ENCODE peak calls at places on chromosomes 6 and 20, in ten cellular contexts. One of them, this sample, is unnamed.

GRCh38 chr6:81589465-81590313 is 162.8 kb downstream of the TENT5A start:
- DNase-seq in ascending aorta: no peak
- DNase-seq in foreskin fibroblast: peak
- DNase-seq in heart right ventricle: no peak
- DNase-seq in astrocyte of the spinal cord: no peak
- DNase-seq in psoas muscle: no peak
- DNase-seq in HFF-Myc: no peak
- DNase-seq in fibroblast of mammary gland: peak
- DNase-seq in prostate gland: no peak
- DNase-seq in K562: no peak
- DNase-seq in this sample: no peak

GRCh38 chr20:34541264-34541901 is 17.1 kb upstream of the MAP1LC3A start:
- DNase-seq in ascending aorta: no peak
- DNase-seq in foreskin fibroblast: no peak
- DNase-seq in heart right ventricle: no peak
- DNase-seq in astrocyte of the spinal cord: no peak
- DNase-seq in psoas muscle: no peak
- DNase-seq in HFF-Myc: no peak
- DNase-seq in fibroblast of mammary gland: no peak
- DNase-seq in prostate gland: no peak
- DNase-seq in K562: no peak
- DNase-seq in this sample: no peak

GRCh38 chr6:44228836-44229235 is 5.4 kb downstream of the SLC29A1 start:
- DNase-seq in ascending aorta: no peak
- DNase-seq in foreskin fibroblast: peak
- DNase-seq in heart right ventricle: no peak
- DNase-seq in astrocyte of the spinal cord: no peak
- DNase-seq in psoas muscle: no peak
- DNase-seq in HFF-Myc: no peak
- DNase-seq in fibroblast of mammary gland: peak
- DNase-seq in prostate gland: no peak
- DNase-seq in K562: no peak
- DNase-seq in this sample: no peak

GRCh38 chr20:11044561-11044960 is 370.8 kb upstream of the JAG1 start:
- DNase-seq in ascending aorta: no peak
- DNase-seq in foreskin fibroblast: no peak
- DNase-seq in heart right ventricle: no peak
- DNase-seq in astrocyte of the spinal cord: no peak
- DNase-seq in psoas muscle: no peak
- DNase-seq in HFF-Myc: no peak
- DNase-seq in fibroblast of mammary gland: no peak
- DNase-seq in prostate gland: no peak
- DNase-seq in K562: no peak
- DNase-seq in this sample: no peak

GRCh38 chr6:11064836-11065235 is 20.7 kb upstream of the ELOVL2 start:
- DNase-seq in ascending aorta: no peak
- DNase-seq in foreskin fibroblast: no peak
- DNase-seq in heart right ventricle: no peak
- DNase-seq in astrocyte of the spinal cord: no peak
- DNase-seq in psoas muscle: no peak
- DNase-seq in HFF-Myc: no peak
- DNase-seq in fibroblast of mammary gland: peak
- DNase-seq in prostate gland: no peak
- DNase-seq in K562: no peak
- DNase-seq in this sample: no peak

GRCh38 chr20:1810926-1811620 is 84.1 kb upstream of the SIRPA start:
- DNase-seq in ascending aorta: no peak
- DNase-seq in foreskin fibroblast: peak
- DNase-seq in heart right ventricle: no peak
- DNase-seq in astrocyte of the spinal cord: peak
- DNase-seq in psoas muscle: no peak
- DNase-seq in HFF-Myc: peak
- DNase-seq in fibroblast of mammary gland: peak
- DNase-seq in prostate gland: peak
- DNase-seq in K562: no peak
- DNase-seq in this sample: peak

GRCh38 chr20:62321521-62321948 is 18.7 kb downstream of the ADRM1 start:
- DNase-seq in ascending aorta: no peak
- DNase-seq in foreskin fibroblast: no peak
- DNase-seq in heart right ventricle: no peak
- DNase-seq in astrocyte of the spinal cord: no peak
- DNase-seq in psoas muscle: peak
- DNase-seq in HFF-Myc: no peak
- DNase-seq in fibroblast of mammary gland: peak
- DNase-seq in prostate gland: no peak
- DNase-seq in K562: peak
- DNase-seq in this sample: no peak

GRCh38 chr6:53526000-53526399 is 18.9 kb downstream of the GCLC start:
- DNase-seq in ascending aorta: no peak
- DNase-seq in foreskin fibroblast: no peak
- DNase-seq in heart right ventricle: no peak
- DNase-seq in astrocyte of the spinal cord: peak
- DNase-seq in psoas muscle: no peak
- DNase-seq in HFF-Myc: no peak
- DNase-seq in fibroblast of mammary gland: no peak
- DNase-seq in prostate gland: no peak
- DNase-seq in K562: no peak
- DNase-seq in this sample: no peak

GRCh38 chr20:48456361-48457184 is 371.2 kb downstream of the PREX1 start:
- DNase-seq in ascending aorta: no peak
- DNase-seq in foreskin fibroblast: no peak
- DNase-seq in heart right ventricle: no peak
- DNase-seq in astrocyte of the spinal cord: no peak
- DNase-seq in psoas muscle: no peak
- DNase-seq in HFF-Myc: no peak
- DNase-seq in fibroblast of mammary gland: no peak
- DNase-seq in prostate gland: no peak
- DNase-seq in K562: no peak
- DNase-seq in this sample: no peak

GRCh38 chr6:4291453-4292403 is 156.4 kb upstream of the ECI2 start:
- DNase-seq in ascending aorta: no peak
- DNase-seq in foreskin fibroblast: peak
- DNase-seq in heart right ventricle: no peak
- DNase-seq in astrocyte of the spinal cord: peak
- DNase-seq in psoas muscle: no peak
- DNase-seq in HFF-Myc: no peak
- DNase-seq in fibroblast of mammary gland: peak
- DNase-seq in prostate gland: no peak
- DNase-seq in K562: peak
- DNase-seq in this sample: peak

GRCh38 chr6:37441651-37442050 is 8.6 kb downstream of the CMTR1 start:
- DNase-seq in ascending aorta: no peak
- DNase-seq in foreskin fibroblast: no peak
- DNase-seq in heart right ventricle: no peak
- DNase-seq in astrocyte of the spinal cord: no peak
- DNase-seq in psoas muscle: no peak
- DNase-seq in HFF-Myc: no peak
- DNase-seq in fibroblast of mammary gland: no peak
- DNase-seq in prostate gland: no peak
- DNase-seq in K562: no peak
- DNase-seq in this sample: no peak

GRCh38 chr6:108186226-108186625 is 20.4 kb downstream of the NR2E1 start:
- DNase-seq in ascending aorta: no peak
- DNase-seq in foreskin fibroblast: no peak
- DNase-seq in heart right ventricle: no peak
- DNase-seq in astrocyte of the spinal cord: no peak
- DNase-seq in psoas muscle: no peak
- DNase-seq in HFF-Myc: no peak
- DNase-seq in fibroblast of mammary gland: no peak
- DNase-seq in prostate gland: no peak
- DNase-seq in K562: no peak
- DNase-seq in this sample: no peak

GRCh38 chr20:62782893-62783278 is 13.4 kb upstream of the MRGBP start:
- DNase-seq in ascending aorta: no peak
- DNase-seq in foreskin fibroblast: no peak
- DNase-seq in heart right ventricle: peak
- DNase-seq in astrocyte of the spinal cord: no peak
- DNase-seq in psoas muscle: no peak
- DNase-seq in HFF-Myc: no peak
- DNase-seq in fibroblast of mammary gland: no peak
- DNase-seq in prostate gland: no peak
- DNase-seq in K562: no peak
- DNase-seq in this sample: peak

GRCh38 chr6:149014631-149015171 is 267.9 kb downstream of the UST start:
- DNase-seq in ascending aorta: no peak
- DNase-seq in foreskin fibroblast: peak
- DNase-seq in heart right ventricle: no peak
- DNase-seq in astrocyte of the spinal cord: no peak
- DNase-seq in psoas muscle: no peak
- DNase-seq in HFF-Myc: no peak
- DNase-seq in fibroblast of mammary gland: peak
- DNase-seq in prostate gland: no peak
- DNase-seq in K562: no peak
- DNase-seq in this sample: peak

GRCh38 chr20:59392741-59393140 is 92.3 kb downstream of the EDN3 start:
- DNase-seq in ascending aorta: no peak
- DNase-seq in foreskin fibroblast: no peak
- DNase-seq in heart right ventricle: no peak
- DNase-seq in astrocyte of the spinal cord: no peak
- DNase-seq in psoas muscle: no peak
- DNase-seq in HFF-Myc: no peak
- DNase-seq in fibroblast of mammary gland: no peak
- DNase-seq in prostate gland: no peak
- DNase-seq in K562: no peak
- DNase-seq in this sample: no peak

DNA sequence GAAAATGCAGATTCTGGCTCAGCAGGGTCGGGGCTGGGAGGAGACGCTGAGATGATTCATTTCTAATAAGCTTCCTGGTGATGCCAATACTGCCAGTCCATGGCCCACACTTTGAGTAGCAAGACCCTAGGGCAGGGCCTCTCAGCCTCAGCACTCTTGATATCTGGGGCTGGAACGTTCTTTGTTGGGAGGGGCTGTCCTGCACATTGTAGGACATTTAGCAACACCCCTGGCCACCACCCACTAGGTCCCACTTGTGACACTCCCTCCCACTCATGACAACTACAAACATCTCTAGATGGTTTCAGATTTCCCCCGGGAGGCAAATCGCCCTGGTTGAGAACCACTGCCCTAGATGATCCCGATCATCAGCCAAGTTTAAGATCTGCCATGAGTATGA is 191.0 kb downstream of the ZDHHC14 start:
- DNase-seq in ascending aorta: no peak
- DNase-seq in foreskin fibroblast: no peak
- DNase-seq in heart right ventricle: no peak
- DNase-seq in astrocyte of the spinal cord: no peak
- DNase-seq in psoas muscle: no peak
- DNase-seq in HFF-Myc: no peak
- DNase-seq in fibroblast of mammary gland: no peak
- DNase-seq in prostate gland: no peak
- DNase-seq in K562: no peak
- DNase-seq in this sample: no peak
- H3K4me3 ChIP-seq in ascending aorta: no peak
- H3K4me3 ChIP-seq in foreskin fibroblast: no peak
- H3K4me3 ChIP-seq in heart right ventricle: no peak
- H3K4me3 ChIP-seq in astrocyte of the spinal cord: no peak
- H3K4me3 ChIP-seq in psoas muscle: no peak
- H3K4me3 ChIP-seq in HFF-Myc: no peak
- H3K4me3 ChIP-seq in fibroblast of mammary gland: no peak
- H3K4me3 ChIP-seq in prostate gland: no peak
- H3K4me3 ChIP-seq in K562: no peak
- H3K4me3 ChIP-seq in this sample: no peak

GRCh38 chr20:55415567-55416142 is 589.7 kb downstream of the CBLN4 start:
- DNase-seq in ascending aorta: no peak
- DNase-seq in foreskin fibroblast: peak
- DNase-seq in heart right ventricle: no peak
- DNase-seq in astrocyte of the spinal cord: no peak
- DNase-seq in psoas muscle: no peak
- DNase-seq in HFF-Myc: no peak
- DNase-seq in fibroblast of mammary gland: peak
- DNase-seq in prostate gland: no peak
- DNase-seq in K562: no peak
- DNase-seq in this sample: peak
- TF ChIP-seq CTCF in ascending aorta: no peak
- TF ChIP-seq CTCF in foreskin fibroblast: no peak
- TF ChIP-seq CTCF in heart right ventricle: peak
- TF ChIP-seq CTCF in astrocyte of the spinal cord: no peak
- TF ChIP-seq CTCF in psoas muscle: no peak
- TF ChIP-seq CTCF in HFF-Myc: no peak
- TF ChIP-seq CTCF in fibroblast of mammary gland: peak
- TF ChIP-seq CTCF in prostate gland: peak
- TF ChIP-seq CTCF in K562: no peak
- TF ChIP-seq CTCF in this sample: peak

DNA sequence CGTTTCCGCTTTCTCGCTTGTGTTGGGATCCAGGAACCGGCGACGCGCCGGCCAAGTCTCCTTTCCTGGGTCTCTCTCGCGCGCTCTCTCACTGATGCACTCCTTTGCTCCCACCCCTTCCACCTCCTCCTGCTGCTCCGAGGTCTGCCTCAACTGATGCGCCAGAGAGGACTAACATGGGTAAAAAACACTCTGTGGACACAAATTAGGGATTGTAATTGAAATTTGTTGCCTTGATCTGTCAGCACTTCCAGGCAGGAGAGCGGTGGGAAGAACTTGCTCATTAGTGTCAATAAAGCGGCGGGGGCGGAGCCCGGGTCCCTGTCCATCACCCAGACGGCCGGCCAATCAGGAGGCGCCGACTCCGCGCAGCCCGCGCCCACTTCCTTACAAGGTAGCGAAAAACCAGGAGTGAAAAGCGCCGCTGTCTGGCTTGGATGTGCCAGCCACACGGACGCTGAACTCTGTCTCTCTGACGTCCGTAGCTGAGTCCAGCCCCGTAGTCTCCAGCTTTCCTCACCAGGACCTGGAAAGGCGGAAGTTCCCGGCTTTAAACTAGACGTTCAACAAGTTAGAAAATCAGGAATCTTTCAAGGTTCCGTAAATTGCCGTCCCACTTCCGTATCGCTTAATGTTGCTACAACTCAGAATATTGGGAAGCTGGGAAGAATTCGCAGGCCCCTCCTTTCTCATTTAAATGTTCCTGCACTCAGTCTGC is at the start of gene TBX18:
- DNase-seq in ascending aorta: peak
- DNase-seq in foreskin fibroblast: peak
- DNase-seq in heart right ventricle: peak
- DNase-seq in astrocyte of the spinal cord: peak
- DNase-seq in psoas muscle: peak
- DNase-seq in HFF-Myc: peak
- DNase-seq in fibroblast of mammary gland: peak
- DNase-seq in prostate gland: no peak
- DNase-seq in K562: peak
- DNase-seq in this sample: peak
- H3K4me3 ChIP-seq in ascending aorta: peak
- H3K4me3 ChIP-seq in foreskin fibroblast: peak
- H3K4me3 ChIP-seq in heart right ventricle: peak
- H3K4me3 ChIP-seq in astrocyte of the spinal cord: peak
- H3K4me3 ChIP-seq in psoas muscle: peak
- H3K4me3 ChIP-seq in HFF-Myc: peak
- H3K4me3 ChIP-seq in fibroblast of mammary gland: peak
- H3K4me3 ChIP-seq in prostate gland: peak
- H3K4me3 ChIP-seq in K562: peak
- H3K4me3 ChIP-seq in this sample: peak

DNA sequence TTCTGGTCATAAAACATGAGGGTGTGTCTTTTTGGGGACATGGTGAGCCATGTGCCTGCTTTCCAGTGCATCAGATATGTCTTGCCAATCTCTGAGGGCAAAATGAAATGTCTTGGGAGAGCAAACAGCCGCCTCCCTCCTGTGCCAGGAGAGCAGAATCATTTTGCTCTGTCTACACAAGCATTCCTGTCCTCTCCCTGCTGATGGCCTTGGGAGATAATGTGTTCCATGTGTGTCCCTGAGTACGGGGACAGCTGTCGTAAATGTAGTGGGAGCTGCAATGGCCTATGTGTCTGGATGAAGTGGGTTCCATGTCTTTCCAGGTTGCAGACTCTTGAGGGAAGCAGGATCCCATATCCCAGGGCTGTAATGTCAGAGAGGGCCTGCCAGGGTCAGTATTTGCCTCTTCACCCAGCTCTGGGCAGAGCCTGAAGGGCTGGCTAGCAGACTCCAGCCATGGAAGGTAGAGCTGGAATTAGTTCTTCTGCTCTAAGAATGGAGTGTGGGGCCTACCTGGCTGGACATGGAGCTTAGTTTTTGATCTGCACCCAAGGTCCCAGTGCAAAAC is 40.4 kb downstream of the MAFB start:
- DNase-seq in ascending aorta: no peak
- DNase-seq in foreskin fibroblast: no peak
- DNase-seq in heart right ventricle: no peak
- DNase-seq in astrocyte of the spinal cord: no peak
- DNase-seq in psoas muscle: no peak
- DNase-seq in HFF-Myc: no peak
- DNase-seq in fibroblast of mammary gland: no peak
- DNase-seq in prostate gland: peak
- DNase-seq in K562: no peak
- DNase-seq in this sample: no peak
- TF ChIP-seq CTCF in ascending aorta: no peak
- TF ChIP-seq CTCF in foreskin fibroblast: no peak
- TF ChIP-seq CTCF in heart right ventricle: no peak
- TF ChIP-seq CTCF in astrocyte of the spinal cord: no peak
- TF ChIP-seq CTCF in psoas muscle: no peak
- TF ChIP-seq CTCF in HFF-Myc: no peak
- TF ChIP-seq CTCF in fibroblast of mammary gland: no peak
- TF ChIP-seq CTCF in prostate gland: no peak
- TF ChIP-seq CTCF in K562: no peak
- TF ChIP-seq CTCF in this sample: no peak